ENCODE peak calls at places on chromosome 1, in six cellular contexts. B is activated CD4-positive, alpha-beta T cell treated with anti-CD3 and anti-CD28 coated beads, Interleukin-2, amount 50 U/mL, for 24 hours; Y is activated CD8-positive, alpha-beta T cell treated with anti-CD3 and anti-CD28 coated beads, Interleukin-2, amount 10 ng/mL, durations not matched to agents 7 days and 5 days; D is effector memory CD8-positive, alpha-beta T cell; Z is AG08396; L is HL-60. P is an unnamed sample.
A peak's percentile ranks its signal among the peaks of the same experiment; 100 is the strongest.

GRCh38 chr1:10795305-10796021 is 983 bp downstream of the CASZ1 start:
- DNase-seq in B (no peak), Y (no peak), D (no peak), Z (peak; percentile 26), L (no peak), P (no peak)

GRCh38 chr1:156232222-156232621 is 9.8 kb upstream of the BGLAP start:
- DNase-seq in B (no peak), Y (no peak), D (no peak), Z (no peak), L (no peak), P (no peak)

GRCh38 chr1:164588388-164589341 is 29.7 kb downstream of the PBX1 start:
- DNase-seq in B (no peak), Y (no peak), D (no peak), Z (no peak), L (no peak), P (no peak)

GRCh38 chr1:5575396-5576110 is 416.7 kb downstream of the NPHP4 start:
- DNase-seq in B (no peak), Y (no peak), D (no peak), Z (no peak), L (no peak), P (no peak)

GRCh38 chr1:155976913-155977606 is 1.3 kb downstream of the ARHGEF2 start:
- DNase-seq in B (no peak), Y (peak; percentile 37), D (no peak), Z (no peak), L (peak; percentile 30), P (no peak)

GRCh38 chr1:59474496-59474895 is 177.6 kb downstream of the FGGY start:
- DNase-seq in B (no peak), Y (no peak), D (no peak), Z (no peak), L (no peak), P (no peak)

GRCh38 chr1:182611787-182612186 is 7.6 kb upstream of the RGS16 start:
- DNase-seq in B (no peak), Y (no peak), D (no peak), Z (no peak), L (no peak), P (no peak)

GRCh38 chr1:189859385-189859977 is 618.2 kb downstream of the BRINP3 start:
- DNase-seq in B (no peak), Y (peak; percentile 28), D (no peak), Z (no peak), L (peak; percentile 36), P (peak; percentile 20)

GRCh38 chr1:151972533-151973270 is 21.0 kb downstream of the S100A10 start:
- DNase-seq in B (peak; percentile 25), Y (peak; percentile 42), D (no peak), Z (peak; percentile 72), L (no peak), P (no peak)

GRCh38 chr1:36123357-36123756 is 1.7 kb downstream of the COL8A2 start:
- DNase-seq in B (no peak), Y (peak; percentile 31), D (no peak), Z (no peak), L (no peak), P (no peak)

GRCh38 chr1:217982711-217983405 is 302.2 kb upstream of the RRP15 start:
- DNase-seq in B (no peak), Y (no peak), D (no peak), Z (no peak), L (no peak), P (no peak)

GRCh38 chr1:26697978-26698849 is 2.4 kb downstream of the ARID1A start:
- DNase-seq in B (no peak), Y (peak; percentile 68), D (peak; percentile 44), Z (peak; percentile 91), L (peak; percentile 65), P (peak; percentile 41)

GRCh38 chr1:42176902-42177519 is 12.5 kb upstream of the GUCA2A start:
- DNase-seq in B (peak; percentile 8), Y (peak; percentile 43), D (no peak), Z (peak; percentile 54), L (peak; percentile 34), P (no peak)

GRCh38 chr1:155062151-155062686 is 1.3 kb upstream of the EFNA4 start:
- DNase-seq in B (no peak), Y (no peak), D (no peak), Z (no peak), L (no peak), P (no peak)

GRCh38 chr1:22347854-22348760 is 103.5 kb upstream of the ZBTB40 start:
- DNase-seq in B (no peak), Y (no peak), D (no peak), Z (no peak), L (no peak), P (no peak)

GRCh38 chr1:18939398-18940302 is 16.8 kb downstream of the IFFO2 start:
- DNase-seq in B (no peak), Y (no peak), D (no peak), Z (peak; percentile 57), L (no peak), P (no peak)

GRCh38 chr1:27099904-27100796 is 54.8 kb downstream of the SLC9A1 start:
- DNase-seq in B (no peak), Y (no peak), D (no peak), Z (peak; percentile 76), L (no peak), P (no peak)

GRCh38 chr1:30533141-30533540 is 190.2 kb downstream of the MATN1 start:
- DNase-seq in B (no peak), Y (no peak), D (no peak), Z (no peak), L (no peak), P (no peak)

GRCh38 chr1:215081566-215082531 is 688 bp upstream of the KCNK2 start:
- DNase-seq in B (no peak), Y (no peak), D (no peak), Z (no peak), L (no peak), P (no peak)

GRCh38 chr1:230144010-230144614 is 77.1 kb downstream of the GALNT2 start:
- DNase-seq in B (no peak), Y (no peak), D (no peak), Z (no peak), L (no peak), P (no peak)

P was measured in CD4-positive, CD25-positive, alpha-beta regulatory T cell.